ENCODE peak calls at places on chromosome 14, in nine cellular contexts. One of them, this sample, is unnamed.

GRCh38 chr14:55976219-55976618 is 142.0 kb upstream of the PELI2 start:
- DNase-seq in body of pancreas: peak; percentile 19
- DNase-seq in CD4-positive, CD25-positive, alpha-beta regulatory T cell: no peak
- DNase-seq in CD8-positive, alpha-beta T cell: no peak
- DNase-seq in endodermal cell: no peak
- DNase-seq in left ventricle myocardium inferior: no peak
- DNase-seq in lung: no peak
- DNase-seq in small intestine: peak; percentile 81
- DNase-seq in tibial artery: no peak
- DNase-seq in this sample: no peak

GRCh38 chr14:64465856-64466554 is 706 bp downstream of the AKAP5 start:
- DNase-seq in body of pancreas: peak; percentile 30
- DNase-seq in CD4-positive, CD25-positive, alpha-beta regulatory T cell: peak; percentile 12
- DNase-seq in CD8-positive, alpha-beta T cell: no peak
- DNase-seq in endodermal cell: peak; percentile 84
- DNase-seq in left ventricle myocardium inferior: no peak
- DNase-seq in lung: no peak
- DNase-seq in small intestine: peak; percentile 13
- DNase-seq in tibial artery: no peak
- DNase-seq in this sample: no peak

GRCh38 chr14:56821807-56822615 is 11.7 kb upstream of the OTX2 start:
- DNase-seq in body of pancreas: no peak
- DNase-seq in CD4-positive, CD25-positive, alpha-beta regulatory T cell: no peak
- DNase-seq in CD8-positive, alpha-beta T cell: no peak
- DNase-seq in endodermal cell: no peak
- DNase-seq in left ventricle myocardium inferior: no peak
- DNase-seq in lung: no peak
- DNase-seq in small intestine: no peak
- DNase-seq in tibial artery: no peak
- DNase-seq in this sample: no peak

GRCh38 chr14:53516261-53516774 is 363.2 kb upstream of the DDHD1 start:
- DNase-seq in body of pancreas: no peak
- DNase-seq in CD4-positive, CD25-positive, alpha-beta regulatory T cell: no peak
- DNase-seq in CD8-positive, alpha-beta T cell: no peak
- DNase-seq in endodermal cell: no peak
- DNase-seq in left ventricle myocardium inferior: no peak
- DNase-seq in lung: no peak
- DNase-seq in small intestine: no peak
- DNase-seq in tibial artery: no peak
- DNase-seq in this sample: no peak

GRCh38 chr14:75822522-75823288 is 159.1 kb downstream of the TGFB3 start:
- DNase-seq in body of pancreas: no peak
- DNase-seq in CD4-positive, CD25-positive, alpha-beta regulatory T cell: no peak
- DNase-seq in CD8-positive, alpha-beta T cell: no peak
- DNase-seq in endodermal cell: no peak
- DNase-seq in left ventricle myocardium inferior: no peak
- DNase-seq in lung: no peak
- DNase-seq in small intestine: peak; percentile 12
- DNase-seq in tibial artery: no peak
- DNase-seq in this sample: no peak

GRCh38 chr14:34537677-34538009 is 1.9 kb downstream of the EAPP start:
- DNase-seq in body of pancreas: no peak
- DNase-seq in CD4-positive, CD25-positive, alpha-beta regulatory T cell: no peak
- DNase-seq in CD8-positive, alpha-beta T cell: no peak
- DNase-seq in endodermal cell: no peak
- DNase-seq in left ventricle myocardium inferior: no peak
- DNase-seq in lung: no peak
- DNase-seq in small intestine: no peak
- DNase-seq in tibial artery: no peak
- DNase-seq in this sample: no peak

GRCh38 chr14:74616996-74617700 is 5.1 kb upstream of the LTBP2 start:
- DNase-seq in body of pancreas: no peak
- DNase-seq in CD4-positive, CD25-positive, alpha-beta regulatory T cell: peak; percentile 13
- DNase-seq in CD8-positive, alpha-beta T cell: no peak
- DNase-seq in endodermal cell: peak; percentile 64
- DNase-seq in left ventricle myocardium inferior: no peak
- DNase-seq in lung: no peak
- DNase-seq in small intestine: no peak
- DNase-seq in tibial artery: no peak
- DNase-seq in this sample: no peak

GRCh38 chr14:101965145-101965531 is 765 bp downstream of the DYNC1H1 start:
- DNase-seq in body of pancreas: peak; percentile 68
- DNase-seq in CD4-positive, CD25-positive, alpha-beta regulatory T cell: peak; percentile 82
- DNase-seq in CD8-positive, alpha-beta T cell: peak; percentile 59
- DNase-seq in endodermal cell: peak; percentile 83
- DNase-seq in left ventricle myocardium inferior: peak; percentile 64
- DNase-seq in lung: peak; percentile 71
- DNase-seq in small intestine: peak; percentile 83
- DNase-seq in tibial artery: peak; percentile 67
- DNase-seq in this sample: peak; percentile 60

GRCh38 chr14:31164115-31164514 is 43.5 kb downstream of the HECTD1 start:
- DNase-seq in body of pancreas: no peak
- DNase-seq in CD4-positive, CD25-positive, alpha-beta regulatory T cell: no peak
- DNase-seq in CD8-positive, alpha-beta T cell: no peak
- DNase-seq in endodermal cell: no peak
- DNase-seq in left ventricle myocardium inferior: no peak
- DNase-seq in lung: no peak
- DNase-seq in small intestine: no peak
- DNase-seq in tibial artery: no peak
- DNase-seq in this sample: no peak

GRCh38 chr14:64788706-64789105 is 84.5 kb downstream of the PLEKHG3 start:
- DNase-seq in body of pancreas: no peak
- DNase-seq in CD4-positive, CD25-positive, alpha-beta regulatory T cell: no peak
- DNase-seq in CD8-positive, alpha-beta T cell: no peak
- DNase-seq in endodermal cell: no peak
- DNase-seq in left ventricle myocardium inferior: no peak
- DNase-seq in lung: no peak
- DNase-seq in small intestine: no peak
- DNase-seq in tibial artery: no peak
- DNase-seq in this sample: no peak

GRCh38 chr14:57068511-57068910 is 200.2 kb downstream of the EXOC5 start:
- DNase-seq in body of pancreas: no peak
- DNase-seq in CD4-positive, CD25-positive, alpha-beta regulatory T cell: no peak
- DNase-seq in CD8-positive, alpha-beta T cell: no peak
- DNase-seq in endodermal cell: peak; percentile 59
- DNase-seq in left ventricle myocardium inferior: no peak
- DNase-seq in lung: no peak
- DNase-seq in small intestine: no peak
- DNase-seq in tibial artery: no peak
- DNase-seq in this sample: no peak

DNA sequence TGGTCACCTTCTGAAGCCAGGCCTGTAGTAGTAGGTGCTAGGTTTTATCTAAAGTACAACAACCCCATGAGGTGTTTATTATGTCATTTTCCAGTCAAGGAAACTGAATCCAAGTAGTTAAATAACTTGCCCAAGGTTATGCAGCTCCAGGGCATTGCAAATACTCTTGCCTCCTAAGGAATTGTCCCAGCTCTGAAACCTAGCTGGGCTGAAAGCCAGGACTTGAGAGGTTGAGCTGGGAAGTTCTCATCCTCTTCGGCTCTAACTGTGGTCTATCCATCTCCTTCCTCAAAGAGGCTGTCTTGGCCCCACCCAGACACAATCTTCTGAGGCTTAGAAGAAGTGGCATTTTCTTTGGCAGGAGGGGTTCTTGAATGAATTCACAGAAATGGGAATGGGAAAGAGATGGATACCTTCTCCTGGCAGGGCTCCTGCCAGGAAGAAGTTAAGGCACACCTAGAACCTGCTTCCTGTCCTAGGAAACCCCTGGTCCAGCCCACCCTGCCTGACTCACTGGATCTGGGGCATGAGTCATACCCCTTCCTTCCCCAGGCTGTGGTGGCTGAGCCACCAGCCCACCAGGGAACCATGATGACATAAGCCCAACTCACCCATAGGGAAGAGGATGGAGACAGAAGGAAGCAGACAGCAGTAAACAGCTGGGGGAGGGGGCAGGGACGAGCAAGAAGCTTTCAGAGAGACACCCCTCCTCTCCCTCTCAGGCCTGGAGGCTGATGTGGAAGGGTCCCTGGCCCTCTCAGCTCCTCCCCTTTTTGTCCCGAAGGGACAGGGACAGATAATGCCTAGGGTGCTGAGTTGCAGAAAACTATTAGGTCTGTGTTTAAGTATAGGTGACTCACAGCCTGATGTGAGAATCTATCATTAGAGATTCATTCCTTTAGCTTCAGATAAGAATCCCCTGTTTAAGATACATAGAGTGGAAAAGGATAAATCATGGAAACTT is 2.1 kb upstream of the PLEK2 start:
- DNase-seq in body of pancreas: no peak
- DNase-seq in CD4-positive, CD25-positive, alpha-beta regulatory T cell: no peak
- DNase-seq in CD8-positive, alpha-beta T cell: peak; percentile 10
- DNase-seq in endodermal cell: peak; percentile 85
- DNase-seq in left ventricle myocardium inferior: no peak
- DNase-seq in lung: no peak
- DNase-seq in small intestine: no peak
- DNase-seq in tibial artery: no peak
- DNase-seq in this sample: no peak
- H3K4me1 ChIP-seq in body of pancreas: peaks cover 38% of the 10 kb centered on the region
- H3K4me1 ChIP-seq in CD4-positive, CD25-positive, alpha-beta regulatory T cell: no peaks in the 10 kb centered on the region
- H3K4me1 ChIP-seq in CD8-positive, alpha-beta T cell: peaks cover 4% of the 10 kb centered on the region
- H3K4me1 ChIP-seq in endodermal cell: no peaks in the 10 kb centered on the region
- H3K4me1 ChIP-seq in left ventricle myocardium inferior: peaks cover 12% of the 10 kb centered on the region
- H3K4me1 ChIP-seq in lung: peaks cover 2% of the 10 kb centered on the region
- H3K4me1 ChIP-seq in small intestine: no peaks in the 10 kb centered on the region
- H3K4me1 ChIP-seq in tibial artery: peaks cover 11% of the 10 kb centered on the region
- H3K4me1 ChIP-seq in this sample: no peaks in the 10 kb centered on the region

GRCh38 chr14:100108042-100108825 is 43.0 kb downstream of the EVL start:
- DNase-seq in body of pancreas: peak; percentile 89
- DNase-seq in CD4-positive, CD25-positive, alpha-beta regulatory T cell: peak; percentile 85
- DNase-seq in CD8-positive, alpha-beta T cell: peak; percentile 93
- DNase-seq in endodermal cell: peak; percentile 98
- DNase-seq in left ventricle myocardium inferior: peak; percentile 88
- DNase-seq in lung: peak; percentile 84
- DNase-seq in small intestine: peak; percentile 72
- DNase-seq in tibial artery: peak; percentile 79
- DNase-seq in this sample: peak; percentile 87
- H3K4me1 ChIP-seq in body of pancreas: peaks cover 19% of the 10 kb centered on the region
- H3K4me1 ChIP-seq in CD4-positive, CD25-positive, alpha-beta regulatory T cell: peaks cover 65% of the 10 kb centered on the region
- H3K4me1 ChIP-seq in CD8-positive, alpha-beta T cell: peaks cover 83% of the 10 kb centered on the region
- H3K4me1 ChIP-seq in endodermal cell: no peaks in the 10 kb centered on the region
- H3K4me1 ChIP-seq in left ventricle myocardium inferior: peaks cover 67% of the 10 kb centered on the region
- H3K4me1 ChIP-seq in lung: peaks cover 18% of the 10 kb centered on the region
- H3K4me1 ChIP-seq in small intestine: peaks cover 8% of the 10 kb centered on the region
- H3K4me1 ChIP-seq in tibial artery: peaks cover 53% of the 10 kb centered on the region
- H3K4me1 ChIP-seq in this sample: peaks cover 75% of the 10 kb centered on the region

DNA sequence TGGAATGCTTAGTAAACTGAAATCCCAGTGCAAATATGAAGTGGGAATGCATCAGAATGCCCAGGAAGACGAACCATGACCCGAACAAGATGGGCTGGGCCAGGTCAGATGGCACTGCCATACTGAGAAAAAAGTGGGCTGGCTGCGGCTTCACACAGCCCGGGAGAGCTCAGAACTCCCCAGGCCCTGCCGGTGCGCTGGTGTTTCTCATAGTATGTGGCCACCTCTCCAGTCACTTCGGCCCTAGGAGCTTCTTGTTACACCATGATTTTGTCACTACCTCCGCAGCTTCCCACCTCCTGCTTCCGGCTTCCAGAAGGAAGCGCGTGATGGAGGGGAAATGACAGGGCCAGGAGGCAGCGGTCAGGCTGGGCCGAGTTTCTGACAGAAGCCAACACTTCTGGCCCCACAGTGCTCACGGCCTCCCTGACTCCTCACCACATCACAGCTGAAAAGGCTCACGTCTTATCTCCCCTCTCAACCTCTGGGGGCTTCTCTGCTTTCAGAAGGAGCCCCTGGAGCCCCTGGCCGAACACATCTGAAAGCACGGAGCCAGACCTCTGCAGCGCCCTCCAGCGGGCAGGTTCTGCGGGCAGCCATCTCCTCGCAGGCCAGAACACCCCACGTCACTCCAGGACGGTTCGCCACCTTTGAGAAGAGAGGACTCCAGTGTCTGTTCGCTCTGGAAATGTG is 30.7 kb downstream of the DAD1 start:
- DNase-seq in body of pancreas: peak; percentile 37
- DNase-seq in CD4-positive, CD25-positive, alpha-beta regulatory T cell: peak; percentile 85
- DNase-seq in CD8-positive, alpha-beta T cell: peak; percentile 69
- DNase-seq in endodermal cell: peak; percentile 84
- DNase-seq in left ventricle myocardium inferior: no peak
- DNase-seq in lung: no peak
- DNase-seq in small intestine: no peak
- DNase-seq in tibial artery: no peak
- DNase-seq in this sample: peak; percentile 54
- H3K4me1 ChIP-seq in body of pancreas: peaks cover 67% of the 10 kb centered on the region
- H3K4me1 ChIP-seq in CD4-positive, CD25-positive, alpha-beta regulatory T cell: peaks cover 95% of the 10 kb centered on the region
- H3K4me1 ChIP-seq in CD8-positive, alpha-beta T cell: peaks cover 86% of the 10 kb centered on the region
- H3K4me1 ChIP-seq in endodermal cell: peaks cover 11% of the 10 kb centered on the region
- H3K4me1 ChIP-seq in left ventricle myocardium inferior: peaks cover 44% of the 10 kb centered on the region
- H3K4me1 ChIP-seq in lung: peaks cover 18% of the 10 kb centered on the region
- H3K4me1 ChIP-seq in small intestine: peaks cover 9% of the 10 kb centered on the region
- H3K4me1 ChIP-seq in tibial artery: peaks cover 28% of the 10 kb centered on the region
- H3K4me1 ChIP-seq in this sample: peaks cover 97% of the 10 kb centered on the region

GRCh38 chr14:94020267-94020666 is 5.9 kb upstream of the OTUB2 start:
- DNase-seq in body of pancreas: no peak
- DNase-seq in CD4-positive, CD25-positive, alpha-beta regulatory T cell: no peak
- DNase-seq in CD8-positive, alpha-beta T cell: no peak
- DNase-seq in endodermal cell: no peak
- DNase-seq in left ventricle myocardium inferior: no peak
- DNase-seq in lung: no peak
- DNase-seq in small intestine: no peak
- DNase-seq in tibial artery: no peak
- DNase-seq in this sample: no peak

GRCh38 chr14:94019329-94019728 is 6.8 kb upstream of the OTUB2 start:
- DNase-seq in body of pancreas: peak; percentile 62
- DNase-seq in CD4-positive, CD25-positive, alpha-beta regulatory T cell: no peak
- DNase-seq in CD8-positive, alpha-beta T cell: no peak
- DNase-seq in endodermal cell: no peak
- DNase-seq in left ventricle myocardium inferior: no peak
- DNase-seq in lung: no peak
- DNase-seq in small intestine: no peak
- DNase-seq in tibial artery: no peak
- DNase-seq in this sample: no peak

GRCh38 chr14:94021001-94021400 is 5.1 kb upstream of the OTUB2 start:
- DNase-seq in body of pancreas: no peak
- DNase-seq in CD4-positive, CD25-positive, alpha-beta regulatory T cell: no peak
- DNase-seq in CD8-positive, alpha-beta T cell: no peak
- DNase-seq in endodermal cell: no peak
- DNase-seq in left ventricle myocardium inferior: no peak
- DNase-seq in lung: no peak
- DNase-seq in small intestine: no peak
- DNase-seq in tibial artery: no peak
- DNase-seq in this sample: no peak

GRCh38 chr14:94016446-94016976 is 9.6 kb upstream of the OTUB2 start:
- DNase-seq in body of pancreas: no peak
- DNase-seq in CD4-positive, CD25-positive, alpha-beta regulatory T cell: no peak
- DNase-seq in CD8-positive, alpha-beta T cell: no peak
- DNase-seq in endodermal cell: no peak
- DNase-seq in left ventricle myocardium inferior: no peak
- DNase-seq in lung: no peak
- DNase-seq in small intestine: no peak
- DNase-seq in tibial artery: no peak
- DNase-seq in this sample: no peak

DNA sequence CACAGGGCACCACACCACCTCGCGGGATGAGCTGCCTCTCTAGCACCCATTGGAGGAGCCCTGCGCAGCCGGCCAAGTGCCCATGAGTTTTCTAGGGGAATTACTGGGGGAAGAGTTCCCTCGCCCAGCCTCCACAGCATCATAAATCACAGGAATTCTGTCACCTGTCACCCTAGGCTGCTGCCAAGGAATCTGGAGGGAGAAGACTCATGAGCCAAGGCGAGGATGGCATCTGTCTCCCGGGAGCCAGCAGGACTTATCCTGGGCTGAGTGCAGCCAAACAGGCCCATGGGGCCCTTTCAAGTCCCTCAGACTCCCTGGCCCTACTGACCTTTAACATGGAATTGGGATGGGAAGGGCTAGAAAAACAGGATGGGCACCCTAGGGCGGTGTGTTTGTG is 7.8 kb upstream of the OTUB2 start:
- DNase-seq in body of pancreas: no peak
- DNase-seq in CD4-positive, CD25-positive, alpha-beta regulatory T cell: no peak
- DNase-seq in CD8-positive, alpha-beta T cell: no peak
- DNase-seq in endodermal cell: no peak
- DNase-seq in left ventricle myocardium inferior: no peak
- DNase-seq in lung: no peak
- DNase-seq in small intestine: no peak
- DNase-seq in tibial artery: no peak
- DNase-seq in this sample: no peak
- H3K4me1 ChIP-seq in body of pancreas: peaks cover 6% of the 10 kb centered on the region
- H3K4me1 ChIP-seq in CD4-positive, CD25-positive, alpha-beta regulatory T cell: peaks cover 4% of the 10 kb centered on the region
- H3K4me1 ChIP-seq in CD8-positive, alpha-beta T cell: no peaks in the 10 kb centered on the region
- H3K4me1 ChIP-seq in endodermal cell: peaks cover 8% of the 10 kb centered on the region
- H3K4me1 ChIP-seq in left ventricle myocardium inferior: no peaks in the 10 kb centered on the region
- H3K4me1 ChIP-seq in lung: no peaks in the 10 kb centered on the region
- H3K4me1 ChIP-seq in small intestine: no peaks in the 10 kb centered on the region
- H3K4me1 ChIP-seq in tibial artery: no peaks in the 10 kb centered on the region
- H3K4me1 ChIP-seq in this sample: peaks cover 22% of the 10 kb centered on the region

This sample was measured in CD4-positive, alpha-beta memory T cell.